ENCODE peak calls at places on chromosome 11, in four cellular contexts. One of them, this sample, is unnamed. For H3K4me1, the result is how much of the 10 kb centered on the place peaks cover.

GRCh38 chr11:29844701-29845379 is 172.0 kb downstream of the KCNA4 start:
- DNase-seq in esophagus squamous epithelium: no peak
- DNase-seq in neuronal stem cell: no peak
- DNase-seq in tibial artery: no peak
- DNase-seq in this sample: no peak

GRCh38 chr11:3126901-3127691 is 38.0 kb downstream of the OSBPL5 start:
- DNase-seq in esophagus squamous epithelium: no peak
- DNase-seq in neuronal stem cell: no peak
- DNase-seq in tibial artery: no peak
- DNase-seq in this sample: no peak

GRCh38 chr11:122796128-122796717 is 42.1 kb upstream of the CRTAM start:
- DNase-seq in esophagus squamous epithelium: no peak
- DNase-seq in neuronal stem cell: peak
- DNase-seq in tibial artery: no peak
- DNase-seq in this sample: peak

GRCh38 chr11:12900496-12900895 is 108.6 kb upstream of the RASSF10 start:
- DNase-seq in esophagus squamous epithelium: no peak
- DNase-seq in neuronal stem cell: no peak
- DNase-seq in tibial artery: no peak
- DNase-seq in this sample: no peak

GRCh38 chr11:67332081-67332691 is 21.2 kb downstream of the POLD4 start:
- DNase-seq in esophagus squamous epithelium: no peak
- DNase-seq in neuronal stem cell: no peak
- DNase-seq in tibial artery: no peak
- DNase-seq in this sample: no peak

GRCh38 chr11:73330569-73331093 is 22.6 kb downstream of the ARHGEF17 start:
- DNase-seq in esophagus squamous epithelium: no peak
- DNase-seq in neuronal stem cell: no peak
- DNase-seq in tibial artery: no peak
- DNase-seq in this sample: no peak

GRCh38 chr11:122293298-122294023 is 177.4 kb upstream of the BLID start:
- DNase-seq in esophagus squamous epithelium: no peak
- DNase-seq in neuronal stem cell: no peak
- DNase-seq in tibial artery: no peak
- DNase-seq in this sample: peak

GRCh38 chr11:92226331-92227232 is 2.0 kb downstream of the FAT3 start:
- DNase-seq in esophagus squamous epithelium: no peak
- DNase-seq in neuronal stem cell: peak
- DNase-seq in tibial artery: no peak
- DNase-seq in this sample: no peak

GRCh38 chr11:898160-898517 is 12.5 kb downstream of the CHID1 start:
- DNase-seq in esophagus squamous epithelium: no peak
- DNase-seq in neuronal stem cell: no peak
- DNase-seq in tibial artery: no peak
- DNase-seq in this sample: no peak

GRCh38 chr11:29448246-29448877 is 568.5 kb downstream of the KCNA4 start:
- DNase-seq in esophagus squamous epithelium: no peak
- DNase-seq in neuronal stem cell: peak
- DNase-seq in tibial artery: no peak
- DNase-seq in this sample: peak

GRCh38 chr11:13076961-13077360 is 67.8 kb downstream of the RASSF10 start:
- DNase-seq in esophagus squamous epithelium: no peak
- DNase-seq in neuronal stem cell: no peak
- DNase-seq in tibial artery: no peak
- DNase-seq in this sample: no peak

GRCh38 chr11:79428406-79428805 is 12.4 kb downstream of the TENM4 start:
- DNase-seq in esophagus squamous epithelium: no peak
- DNase-seq in neuronal stem cell: no peak
- DNase-seq in tibial artery: no peak
- DNase-seq in this sample: no peak

GRCh38 chr11:67024410-67024809 is 1.5 kb downstream of the SYT12 start:
- DNase-seq in esophagus squamous epithelium: no peak
- DNase-seq in neuronal stem cell: no peak
- DNase-seq in tibial artery: no peak
- DNase-seq in this sample: no peak

GRCh38 chr11:126153999-126154398 is 57.5 kb downstream of the RPUSD4 start:
- DNase-seq in esophagus squamous epithelium: no peak
- DNase-seq in neuronal stem cell: peak
- DNase-seq in tibial artery: no peak
- DNase-seq in this sample: peak

GRCh38 chr11:7251836-7252682 is at the start of gene SYT9:
- DNase-seq in esophagus squamous epithelium: no peak
- DNase-seq in neuronal stem cell: peak
- DNase-seq in tibial artery: no peak
- DNase-seq in this sample: peak

GRCh38 chr11:63937713-63938480 is 905 bp upstream of the NAA40 start:
- DNase-seq in esophagus squamous epithelium: no peak
- DNase-seq in neuronal stem cell: no peak
- DNase-seq in tibial artery: no peak
- DNase-seq in this sample: no peak

GRCh38 chr11:119807841-119808240 is 78.8 kb upstream of the NECTIN1 start:
- DNase-seq in esophagus squamous epithelium: no peak
- DNase-seq in neuronal stem cell: no peak
- DNase-seq in tibial artery: no peak
- DNase-seq in this sample: no peak

GRCh38 chr11:80330302-80330701 is 889.5 kb upstream of the TENM4 start:
- DNase-seq in esophagus squamous epithelium: no peak
- DNase-seq in neuronal stem cell: no peak
- DNase-seq in tibial artery: no peak
- DNase-seq in this sample: peak

DNA sequence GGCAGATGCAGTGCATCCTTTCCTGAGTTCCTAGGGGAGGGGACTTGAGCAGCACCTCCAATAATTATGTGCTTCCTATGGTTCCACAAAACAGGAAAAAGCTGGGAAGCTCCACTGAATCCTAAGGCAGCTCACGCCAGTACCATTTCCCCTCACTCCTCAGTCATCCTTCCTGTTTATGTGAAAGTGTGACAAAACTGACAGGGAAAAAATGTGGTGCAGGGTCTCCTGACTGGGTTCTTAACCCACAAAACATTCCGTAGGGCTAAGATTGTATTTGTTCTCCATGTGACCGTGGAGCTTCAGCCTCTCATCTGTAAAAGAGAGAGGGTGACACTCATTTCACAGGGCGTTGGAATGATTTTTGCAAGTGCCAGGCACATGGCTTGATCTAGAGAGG is 12.2 kb upstream of the LYVE1 start:
- DNase-seq in esophagus squamous epithelium: no peak
- DNase-seq in neuronal stem cell: no peak
- DNase-seq in tibial artery: no peak
- DNase-seq in this sample: no peak
- H3K4me1 ChIP-seq in esophagus squamous epithelium: under half
- H3K4me1 ChIP-seq in neuronal stem cell: under half
- H3K4me1 ChIP-seq in tibial artery: under half
- H3K4me1 ChIP-seq in this sample: under half

DNA sequence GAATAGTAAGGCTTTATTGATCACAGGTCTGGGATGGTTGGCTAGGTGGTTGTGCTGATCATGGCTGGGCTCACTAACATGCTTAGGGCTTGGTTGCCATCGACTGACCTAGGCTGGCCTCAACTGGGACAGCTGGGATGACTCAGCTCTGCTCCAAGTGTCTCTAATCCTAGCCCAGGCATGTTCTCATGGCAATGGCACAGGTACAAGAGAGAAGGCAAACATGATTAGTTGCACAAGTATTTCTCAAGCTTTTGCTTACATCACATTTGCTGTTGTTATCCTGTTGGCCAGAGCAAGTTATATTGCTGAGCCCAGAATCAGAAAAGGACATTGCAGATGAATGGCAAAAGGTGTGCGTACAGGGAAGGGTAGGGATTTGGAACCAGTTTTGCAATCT is 68.5 kb upstream of the SLC35C1 start:
- DNase-seq in esophagus squamous epithelium: no peak
- DNase-seq in neuronal stem cell: no peak
- DNase-seq in tibial artery: peak
- DNase-seq in this sample: no peak
- H3K4me1 ChIP-seq in esophagus squamous epithelium: under half
- H3K4me1 ChIP-seq in neuronal stem cell: under half
- H3K4me1 ChIP-seq in tibial artery: under half
- H3K4me1 ChIP-seq in this sample: under half

GRCh38 chr11:44942029-44942710 is 8.5 kb downstream of the TP53I11 start:
- DNase-seq in esophagus squamous epithelium: no peak
- DNase-seq in neuronal stem cell: no peak
- DNase-seq in tibial artery: no peak
- DNase-seq in this sample: no peak

GRCh38 chr11:44940424-44940823 is 10.3 kb downstream of the TP53I11 start:
- DNase-seq in esophagus squamous epithelium: no peak
- DNase-seq in neuronal stem cell: no peak
- DNase-seq in tibial artery: no peak
- DNase-seq in this sample: no peak

GRCh38 chr11:44943118-44943517 is 7.6 kb downstream of the TP53I11 start:
- DNase-seq in esophagus squamous epithelium: no peak
- DNase-seq in neuronal stem cell: no peak
- DNase-seq in tibial artery: peak
- DNase-seq in this sample: no peak

GRCh38 chr11:44940835-44941234 is 9.8 kb downstream of the TP53I11 start:
- DNase-seq in esophagus squamous epithelium: no peak
- DNase-seq in neuronal stem cell: no peak
- DNase-seq in tibial artery: no peak
- DNase-seq in this sample: no peak

DNA sequence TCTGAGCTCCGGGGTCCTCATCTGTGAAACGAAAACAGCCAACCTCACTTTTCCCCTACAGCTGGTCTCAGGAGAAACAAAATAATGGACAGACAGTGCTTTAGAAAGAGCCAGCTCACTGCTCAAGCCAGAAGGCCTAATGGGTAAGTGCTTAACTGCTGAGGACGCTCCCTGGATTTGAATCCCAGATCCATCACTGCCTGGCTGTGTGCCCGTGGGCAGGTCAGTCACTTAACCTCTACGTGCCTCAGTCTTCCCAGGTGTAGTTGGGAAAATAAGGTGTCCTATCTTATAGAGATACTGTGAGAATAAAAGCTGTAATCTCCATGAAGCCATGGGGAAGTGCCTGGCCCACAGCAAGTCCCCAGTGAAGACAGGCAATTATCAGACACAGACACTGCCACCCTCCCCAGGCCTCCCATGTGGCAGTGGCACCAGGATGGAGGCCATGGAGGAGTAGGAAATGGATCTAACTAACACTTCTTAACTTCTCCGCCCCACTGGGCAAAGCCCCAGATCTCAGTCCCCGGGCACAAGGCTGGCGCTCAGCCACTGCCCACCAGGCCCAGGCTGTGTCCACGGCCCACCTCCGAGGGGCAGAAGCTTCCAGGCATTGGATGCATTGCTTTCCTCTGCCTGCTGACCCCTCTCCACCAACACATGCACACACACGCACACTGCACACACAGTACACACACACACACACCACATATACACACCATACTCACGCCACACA is 9.2 kb downstream of the TP53I11 start:
- DNase-seq in esophagus squamous epithelium: no peak
- DNase-seq in neuronal stem cell: no peak
- DNase-seq in tibial artery: no peak
- DNase-seq in this sample: no peak
- H3K4me1 ChIP-seq in esophagus squamous epithelium: under half
- H3K4me1 ChIP-seq in neuronal stem cell: under half
- H3K4me1 ChIP-seq in tibial artery: under half
- H3K4me1 ChIP-seq in this sample: under half

DNA sequence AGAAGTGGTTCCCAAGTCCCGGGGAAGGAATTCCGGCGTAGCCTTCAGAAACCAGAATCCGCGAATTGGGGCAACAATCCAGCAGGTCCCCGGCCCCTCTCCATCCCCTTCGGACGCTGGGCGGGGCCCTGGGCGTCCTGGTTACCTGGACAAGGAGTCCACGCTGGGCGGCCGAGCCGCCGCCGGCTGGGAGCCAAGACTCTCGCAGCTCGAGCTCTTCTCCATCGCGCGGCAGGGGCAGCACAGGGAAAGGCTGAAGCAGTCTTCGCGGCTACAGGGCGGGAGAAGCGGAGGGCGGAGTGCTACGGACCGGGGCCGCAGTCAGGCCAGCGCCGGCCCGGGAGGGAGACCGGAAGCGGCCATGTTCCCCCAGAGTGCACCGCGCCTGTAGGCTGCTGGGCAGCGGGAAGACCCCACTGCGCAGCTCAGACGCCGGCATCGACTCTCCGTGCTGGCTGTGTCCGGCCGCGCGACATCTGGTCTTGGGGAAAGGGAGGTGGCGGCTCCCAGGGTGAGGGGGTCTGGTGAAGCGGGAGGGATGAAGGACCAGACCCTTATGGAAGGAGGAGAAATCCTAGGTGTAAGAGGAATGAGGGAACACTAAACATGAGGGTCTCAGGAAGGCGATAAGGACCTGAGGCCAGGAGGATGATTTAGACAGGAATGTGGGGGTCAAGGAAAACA is at the start of gene MTMR2:
- DNase-seq in esophagus squamous epithelium: peak
- DNase-seq in neuronal stem cell: peak
- DNase-seq in tibial artery: peak
- DNase-seq in this sample: peak
- H3K4me1 ChIP-seq in esophagus squamous epithelium: under half
- H3K4me1 ChIP-seq in neuronal stem cell: under half
- H3K4me1 ChIP-seq in tibial artery: under half
- H3K4me1 ChIP-seq in this sample: under half

GRCh38 chr11:47257518-47258316 is at the start of gene NR1H3:
- DNase-seq in esophagus squamous epithelium: peak
- DNase-seq in neuronal stem cell: peak
- DNase-seq in tibial artery: peak
- DNase-seq in this sample: peak

GRCh38 chr11:47259178-47259977 is 1.6 kb downstream of the NR1H3 start:
- DNase-seq in esophagus squamous epithelium: no peak
- DNase-seq in neuronal stem cell: no peak
- DNase-seq in tibial artery: no peak
- DNase-seq in this sample: peak

GRCh38 chr11:47260366-47260765 is 2.6 kb downstream of the NR1H3 start:
- DNase-seq in esophagus squamous epithelium: no peak
- DNase-seq in neuronal stem cell: no peak
- DNase-seq in tibial artery: no peak
- DNase-seq in this sample: no peak

GRCh38 chr11:47257178-47257517 is 648 bp upstream of the NR1H3 start:
- DNase-seq in esophagus squamous epithelium: no peak
- DNase-seq in neuronal stem cell: no peak
- DNase-seq in tibial artery: no peak
- DNase-seq in this sample: no peak

GRCh38 chr11:47258317-47258902 is 614 bp downstream of the NR1H3 start:
- DNase-seq in esophagus squamous epithelium: no peak
- DNase-seq in neuronal stem cell: no peak
- DNase-seq in tibial artery: no peak
- DNase-seq in this sample: no peak
- H3K4me1 ChIP-seq in esophagus squamous epithelium: under half
- H3K4me1 ChIP-seq in neuronal stem cell: under half
- H3K4me1 ChIP-seq in tibial artery: half or more
- H3K4me1 ChIP-seq in this sample: half or more

GRCh38 chr11:69811431-69811830 is 7.8 kb downstream of the FGF3 start:
- DNase-seq in esophagus squamous epithelium: no peak
- DNase-seq in neuronal stem cell: no peak
- DNase-seq in tibial artery: no peak
- DNase-seq in this sample: no peak
- H3K4me1 ChIP-seq in esophagus squamous epithelium: under half
- H3K4me1 ChIP-seq in neuronal stem cell: under half
- H3K4me1 ChIP-seq in tibial artery: under half
- H3K4me1 ChIP-seq in this sample: under half